ENCODE peak calls at places on chromosome 12, in seven cellular contexts. Z is tibial artery, P is right cardiac atrium, N is epithelial cell of prostate, K is IMR-90, O is stomach, W is body of pancreas. E is an unnamed sample.
A peak's percentile ranks its signal among the peaks of the same experiment; 100 is the strongest.

GRCh38 chr12:31339831-31340622 is 14.1 kb upstream of the SINHCAF start:
- DNase-seq in K (no peak), P (no peak), O (no peak), Z (no peak), W (no peak), N (no peak), E (no peak)

GRCh38 chr12:13187399-13187798 is 9.1 kb upstream of the EMP1 start:
- DNase-seq in Z (no peak), N (peak; percentile 96), K (peak; percentile 88), O (no peak), W (no peak), P (no peak), E (no peak)

GRCh38 chr12:45660330-45660729 is 69.2 kb upstream of the ARID2 start:
- DNase-seq in W (peak; percentile 46), N (no peak), Z (no peak), O (peak; percentile 26), P (no peak), K (peak; percentile 79), E (no peak)

GRCh38 chr12:63006536-63006935 is 71.6 kb upstream of the PPM1H start:
- DNase-seq in N (no peak), Z (no peak), K (no peak), P (no peak), O (no peak), W (no peak), E (no peak)

GRCh38 chr12:45583011-45583657 is 146.4 kb upstream of the ARID2 start:
- DNase-seq in N (no peak), K (peak; percentile 66), P (peak; percentile 48), O (no peak), Z (no peak), W (peak; percentile 15), E (no peak)

GRCh38 chr12:50401383-50402155 is 884 bp downstream of the LARP4 start:
- DNase-seq in K (peak; percentile 51), W (peak; percentile 48), Z (no peak), N (no peak), O (no peak), P (peak; percentile 52), E (peak; percentile 38)

GRCh38 chr12:45613306-45613705 is 116.2 kb upstream of the ARID2 start:
- DNase-seq in K (peak; percentile 84), P (no peak), O (no peak), N (no peak), W (no peak), Z (no peak), E (no peak)

GRCh38 chr12:12333980-12334709 is 15.9 kb downstream of the MANSC1 start:
- DNase-seq in O (peak; percentile 65), N (no peak), W (peak; percentile 71), K (peak; percentile 46), Z (no peak), P (peak; percentile 70), E (no peak)

GRCh38 chr12:38883629-38884134 is 21.7 kb downstream of the CPNE8 start:
- DNase-seq in P (no peak), O (no peak), Z (no peak), W (no peak), K (no peak), N (no peak), E (no peak)

GRCh38 chr12:96255077-96255476 is 60.9 kb downstream of the ELK3 start:
- DNase-seq in N (no peak), O (no peak), Z (peak; percentile 77), W (no peak), K (peak; percentile 57), P (peak; percentile 81), E (no peak)

GRCh38 chr12:106642991-106643390 is 60.2 kb downstream of the RFX4 start:
- DNase-seq in W (no peak), P (no peak), N (no peak), O (no peak), K (no peak), Z (no peak), E (peak; percentile 15)

GRCh38 chr12:57772429-57773322 is at the start of gene EEF1AKMT3:
- DNase-seq in K (peak; percentile 35), N (no peak), Z (peak; percentile 86), O (peak; percentile 70), W (peak; percentile 81), P (peak; percentile 88), E (peak; percentile 45)

GRCh38 chr12:97560359-97560758 is 97.8 kb downstream of the RMST start:
- DNase-seq in W (no peak), K (no peak), P (no peak), Z (no peak), O (no peak), N (no peak), E (no peak)

GRCh38 chr12:20472089-20472488 is 103.8 kb downstream of the PDE3A start:
- DNase-seq in O (no peak), P (no peak), W (no peak), K (no peak), Z (no peak), N (no peak), E (no peak)

GRCh38 chr12:42027537-42027936 is 117.1 kb downstream of the GXYLT1 start:
- DNase-seq in O (no peak), N (no peak), W (no peak), K (no peak), Z (no peak), P (no peak), E (no peak)

GRCh38 chr12:106327256-106327852 is 24.8 kb downstream of the TCP11L2 start:
- DNase-seq in K (no peak), O (no peak), N (no peak), P (no peak), W (no peak), Z (no peak), E (no peak)

GRCh38 chr12:87150969-87151662 is 878.1 kb downstream of the C12orf50 start:
- DNase-seq in Z (no peak), K (no peak), O (no peak), N (no peak), W (no peak), P (no peak), E (no peak)

GRCh38 chr12:79407671-79408622 is 282.8 kb downstream of the PAWR start:
- DNase-seq in O (peak; percentile 57), P (peak; percentile 61), Z (peak; percentile 70), K (peak; percentile 91), N (no peak), W (peak; percentile 66), E (peak; percentile 6)

GRCh38 chr12:25433581-25434325 is 119.3 kb downstream of the LMNTD1 start:
- DNase-seq in Z (no peak), O (no peak), W (no peak), K (peak; percentile 52), N (no peak), P (no peak), E (no peak)

GRCh38 chr12:3016191-3016590 is 57.0 kb downstream of the TEAD4 start:
- DNase-seq in K (no peak), N (no peak), Z (no peak), W (no peak), P (peak; percentile 0), O (no peak), E (no peak)

GRCh38 chr12:127284870-127285431 is 982.0 kb upstream of the TMEM132C start:
- DNase-seq in W (no peak), P (peak; percentile 53), Z (no peak), K (peak; percentile 81), N (peak; percentile 79), O (no peak), E (no peak)

DNA sequence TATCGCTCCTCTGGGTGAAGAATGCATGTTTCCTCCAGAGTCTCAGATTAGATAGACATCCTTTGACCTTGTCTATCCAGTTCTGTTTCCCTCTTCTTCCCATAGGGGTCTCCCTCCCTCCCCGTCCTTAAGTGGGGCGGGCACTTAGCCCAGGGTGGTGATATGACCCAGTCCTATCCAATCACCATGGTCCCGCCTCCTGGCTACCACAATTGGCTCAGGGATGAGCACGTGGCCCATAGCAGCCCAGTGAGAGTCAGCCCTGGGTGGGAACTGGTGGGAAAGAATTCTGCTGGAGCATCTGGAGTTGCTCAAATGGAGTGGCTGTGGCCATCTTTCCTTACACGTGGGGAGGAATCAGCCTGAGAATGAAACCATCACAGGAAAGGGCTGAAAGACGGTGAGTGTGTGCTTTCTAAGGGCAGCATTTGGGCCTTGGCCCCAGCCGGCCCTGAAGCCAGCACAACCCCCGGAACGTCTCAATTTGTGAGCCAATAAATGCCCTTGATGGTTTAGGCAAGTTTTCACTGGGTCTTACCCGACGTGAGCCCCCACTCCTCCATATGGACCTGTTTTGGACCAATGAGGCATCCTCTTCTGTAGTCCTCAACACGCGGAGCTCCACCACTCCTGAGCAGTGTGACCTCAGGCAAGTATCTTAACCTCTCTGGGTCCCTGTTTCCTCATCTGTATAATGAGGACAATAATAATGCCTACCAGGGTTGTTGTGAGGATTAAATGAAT is 14.3 kb upstream of the MLXIP start:
- DNase-seq in K (peak; percentile 90), O (peak; percentile 64), W (peak; percentile 100), P (peak; percentile 98), N (no peak), Z (peak; percentile 85), E (peak; percentile 75)
- H3K27ac ChIP-seq in K (peak overlapping the region; percentile 89), O (peak overlapping the region; percentile 86), W (peak overlapping the region; percentile 97), P (peak overlapping the region; percentile 81), N (no peak overlapping the region), Z (peak overlapping the region; percentile 82), E (peak overlapping the region; percentile 22)

DNA sequence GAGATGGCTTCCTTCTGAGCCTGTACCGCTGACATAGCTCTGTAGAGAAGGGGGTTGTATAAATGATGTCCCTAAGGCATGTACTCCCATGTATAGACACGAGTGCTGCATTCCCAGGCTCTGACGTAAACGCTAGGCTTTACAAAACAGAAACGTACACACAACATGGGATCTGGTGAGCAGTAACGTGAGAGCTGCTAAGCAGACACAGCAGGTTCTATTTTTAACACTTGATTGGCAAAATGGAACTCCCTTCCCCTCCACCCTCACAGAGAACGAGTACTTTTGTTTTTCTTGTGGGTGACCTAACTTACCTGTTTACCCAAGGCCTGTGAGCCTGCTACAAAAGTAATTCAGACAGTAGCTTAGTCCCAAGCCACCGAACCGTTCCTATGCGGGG is 36.0 kb downstream of the ACADS start:
- DNase-seq in Z (no peak), P (no peak), W (no peak), O (peak; percentile 46), N (peak; percentile 89), K (peak; percentile 57), E (no peak)
- H3K27ac ChIP-seq in Z (peak overlapping the region; percentile 46), P (peak overlapping the region; percentile 86), W (no peak overlapping the region), O (peak overlapping the region; percentile 59), N (peak overlapping the region; percentile 35), K (no peak overlapping the region), E (peak overlapping the region; percentile 11)

GRCh38 chr12:123049398-123050250 is 69.1 kb downstream of the ARL6IP4 start:
- DNase-seq in O (no peak), Z (no peak), P (no peak), N (no peak), W (no peak), K (no peak), E (no peak)
- H3K27ac ChIP-seq in O (peak overlapping the region; percentile 77), Z (no peak overlapping the region), P (peak overlapping the region; percentile 92), N (no peak overlapping the region), W (no peak overlapping the region), K (no peak overlapping the region), E (no peak overlapping the region)

GRCh38 chr12:108854055-108854452 is 3.3 kb downstream of the SSH1 start:
- DNase-seq in W (no peak), Z (peak; percentile 83), O (no peak), P (no peak), N (no peak), K (peak; percentile 95), E (no peak)

GRCh38 chr12:108853426-108853825 is 4.0 kb downstream of the SSH1 start:
- DNase-seq in N (no peak), Z (no peak), W (no peak), O (no peak), K (no peak), P (no peak), E (no peak)

GRCh38 chr12:108849653-108850052 is 7.7 kb downstream of the SSH1 start:
- DNase-seq in P (peak; percentile 73), N (no peak), W (no peak), Z (no peak), O (no peak), K (no peak), E (no peak)

GRCh38 chr12:108852674-108853073 is 4.7 kb downstream of the SSH1 start:
- DNase-seq in K (peak; percentile 51), Z (no peak), P (peak; percentile 59), W (no peak), O (no peak), N (no peak), E (no peak)

GRCh38 chr12:108850854-108851573 is 6.4 kb downstream of the SSH1 start:
- DNase-seq in K (peak; percentile 91), W (peak; percentile 19), O (no peak), N (no peak), P (peak; percentile 79), Z (peak; percentile 79), E (peak; percentile 42)
- H3K27ac ChIP-seq in K (peak overlapping the region; percentile 50), W (no peak overlapping the region), O (peak overlapping the region; percentile 89), N (peak overlapping the region; percentile 95), P (no peak overlapping the region), Z (peak overlapping the region; percentile 98), E (no peak overlapping the region)

E was measured in substantia nigra.